ENCODE peak calls at places on chromosomes 16 and 17, in five cellular contexts. V is HEK293T, J is lower lobe of right lung, I is ascending aorta, M is NCI-H1092. K is an unnamed sample.

GRCh38 chr16:27350006-27350405 is 36.2 kb downstream of the IL4R start:
- DNase-seq in V (no peak), J (no peak), I (no peak), M (no peak), K (no peak)

GRCh38 chr17:3401786-3402185 is 3.6 kb upstream of the OR1E1 start:
- DNase-seq in V (no peak), J (no peak), I (no peak), M (no peak), K (no peak)

GRCh38 chr17:71409712-71410111 is 711.1 kb upstream of the SOX9 start:
- DNase-seq in V (no peak), J (no peak), I (no peak), M (no peak), K (peak)

GRCh38 chr16:49649013-49649785 is 206.7 kb downstream of the ZNF423 start:
- DNase-seq in V (no peak), J (no peak), I (no peak), M (no peak), K (no peak)

GRCh38 chr17:47821424-47822379 is at the start of gene OSBPL7:
- DNase-seq in V (peak), J (peak), I (peak), M (peak), K (no peak)

GRCh38 chr17:50944902-50945720 is 79.0 kb upstream of the TOB1 start:
- DNase-seq in V (no peak), J (no peak), I (no peak), M (no peak), K (no peak)

GRCh38 chr16:4763791-4764190 is 3.2 kb downstream of the ZNF500 start:
- DNase-seq in V (no peak), J (no peak), I (no peak), M (no peak), K (no peak)

GRCh38 chr17:51322390-51323029 is 62.2 kb downstream of the UTP18 start:
- DNase-seq in V (peak), J (no peak), I (no peak), M (no peak), K (peak)

GRCh38 chr17:29012535-29012934 is 6.7 kb upstream of the SEZ6 start:
- DNase-seq in V (no peak), J (no peak), I (no peak), M (no peak), K (no peak)

GRCh38 chr16:8600144-8600856 is 10.0 kb upstream of the TMEM114 start:
- DNase-seq in V (no peak), J (no peak), I (no peak), M (no peak), K (no peak)

GRCh38 chr17:17757391-17757791 is 76.1 kb downstream of the RAI1 start:
- DNase-seq in V (no peak), J (no peak), I (no peak), M (no peak), K (no peak)

GRCh38 chr16:52561910-52562741 is 15.2 kb upstream of the TOX3 start:
- DNase-seq in V (no peak), J (peak), I (no peak), M (peak), K (no peak)

GRCh38 chr17:51270675-51271074 is 10.3 kb downstream of the UTP18 start:
- DNase-seq in V (no peak), J (no peak), I (no peak), M (no peak), K (no peak)

GRCh38 chr16:84599528-84600202 is 18.2 kb downstream of the COTL1 start:
- DNase-seq in V (no peak), J (peak), I (no peak), M (peak), K (peak)

GRCh38 chr16:89860747-89861304 is 12.6 kb upstream of the TCF25 start:
- DNase-seq in V (peak), J (peak), I (no peak), M (peak), K (no peak)

GRCh38 chr17:68353121-68353521 is 61.8 kb downstream of the ARSG start:
- DNase-seq in V (no peak), J (no peak), I (no peak), M (no peak), K (no peak)

K was measured in GM04503.